ENCODE peak calls at places on chromosomes 2 and 18, in five cellular contexts. X is Caco-2, F is SK-N-SH, H is PC-9, Q is GM23338. I is an unnamed sample.

GRCh38 chr18:2326999-2327398 is 244.3 kb downstream of the METTL4 start:
- DNase-seq in X (no peak), F (no peak), H (no peak), Q (no peak), I (no peak)

GRCh38 chr2:145591109-145591809 is 1071.3 kb upstream of the ZEB2 start:
- DNase-seq in X (no peak), F (no peak), H (no peak), Q (no peak), I (no peak)

GRCh38 chr2:235747868-235748144 is 254.0 kb downstream of the AGAP1 start:
- DNase-seq in X (no peak), F (no peak), H (peak), Q (no peak), I (no peak)

GRCh38 chr2:113178891-113179290 is 5.1 kb downstream of the PSD4 start:
- DNase-seq in X (no peak), F (no peak), H (no peak), Q (no peak), I (no peak)

GRCh38 chr2:216583606-216584005 is 49.6 kb upstream of the IGFBP2 start:
- DNase-seq in X (no peak), F (no peak), H (no peak), Q (no peak), I (no peak)

GRCh38 chr2:63981702-63982103 is 37.5 kb downstream of the VPS54 start:
- DNase-seq in X (no peak), F (no peak), H (no peak), Q (no peak), I (no peak)

GRCh38 chr18:34120294-34120693 is 104.4 kb downstream of the NOL4 start:
- DNase-seq in X (no peak), F (no peak), H (no peak), Q (no peak), I (no peak)

GRCh38 chr2:220226541-220226940 is 599.1 kb downstream of the SLC4A3 start:
- DNase-seq in X (no peak), F (no peak), H (no peak), Q (no peak), I (no peak)

GRCh38 chr2:46311651-46312223 is 14.5 kb downstream of the EPAS1 start:
- DNase-seq in X (no peak), F (no peak), H (no peak), Q (no peak), I (no peak)

GRCh38 chr2:36568533-36569246 is 29.3 kb downstream of the FEZ2 start:
- DNase-seq in X (no peak), F (no peak), H (no peak), Q (peak), I (no peak)

GRCh38 chr2:74457549-74458131 is 598 bp upstream of the WBP1 start:
- DNase-seq in X (peak), F (peak), H (no peak), Q (peak), I (peak)

GRCh38 chr2:24412812-24413211 is 52.5 kb upstream of the ITSN2 start:
- DNase-seq in X (no peak), F (no peak), H (no peak), Q (no peak), I (no peak)

GRCh38 chr2:127153691-127154158 is 46.8 kb upstream of the BIN1 start:
- DNase-seq in X (no peak), F (no peak), H (peak), Q (no peak), I (no peak)

GRCh38 chr2:188189356-188189755 is 102.3 kb upstream of the GULP1 start:
- DNase-seq in X (no peak), F (no peak), H (no peak), Q (no peak), I (no peak)

GRCh38 chr2:40127890-40128548 is 323.9 kb downstream of the SLC8A1 start:
- DNase-seq in X (no peak), F (no peak), H (no peak), Q (no peak), I (no peak)

GRCh38 chr2:172172513-172173217 is 70.0 kb upstream of the DLX2 start:
- DNase-seq in X (peak), F (peak), H (peak), Q (peak), I (no peak)

GRCh38 chr2:24850944-24851343 is 57.7 kb downstream of the CENPO start:
- DNase-seq in X (no peak), F (no peak), H (no peak), Q (no peak), I (no peak)

GRCh38 chr18:46220116-46220515 is 115.9 kb downstream of the HAUS1 start:
- DNase-seq in X (no peak), F (no peak), H (no peak), Q (no peak), I (no peak)

GRCh38 chr2:154697422-154698237 is 865 bp upstream of the KCNJ3 start:
- DNase-seq in X (no peak), F (peak), H (peak), Q (peak), I (no peak)

DNA sequence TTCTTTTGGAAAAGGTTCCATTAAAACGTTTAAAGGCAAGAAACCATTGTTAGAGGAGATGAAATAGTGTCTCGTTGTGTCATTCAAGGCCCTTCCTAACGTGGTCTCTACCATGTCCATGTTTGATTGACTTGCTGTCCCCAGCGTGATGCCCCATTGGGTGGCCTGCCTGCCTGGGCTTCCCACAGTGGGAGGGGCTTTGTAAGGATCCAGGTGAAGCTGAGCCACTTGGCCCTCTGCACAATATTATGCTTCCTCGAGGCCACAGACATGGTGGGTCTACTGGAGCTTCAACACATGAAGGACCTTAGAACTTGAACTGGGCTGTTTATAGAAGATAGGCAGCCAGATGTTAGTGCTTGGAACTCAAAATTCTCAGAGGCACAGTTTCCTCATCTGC is 235.3 kb downstream of the FHOD3 start:
- DNase-seq in X (no peak), F (no peak), H (no peak), Q (no peak), I (no peak)
- H3K4me3 ChIP-seq in X (no peak), F (no peak), H (no peak), Q (no peak), I (no peak)

GRCh38 chr18:73691624-73692023 is 456.0 kb downstream of the FBXO15 start:
- DNase-seq in X (no peak), F (no peak), H (no peak), Q (no peak), I (no peak)

GRCh38 chr18:73688851-73689659 is 458.6 kb downstream of the FBXO15 start:
- DNase-seq in X (no peak), F (no peak), H (no peak), Q (peak), I (no peak)

GRCh38 chr18:73691118-73691517 is 456.5 kb downstream of the FBXO15 start:
- DNase-seq in X (no peak), F (no peak), H (no peak), Q (no peak), I (no peak)

GRCh38 chr18:73688161-73688560 is 459.5 kb downstream of the FBXO15 start:
- DNase-seq in X (no peak), F (no peak), H (no peak), Q (no peak), I (no peak)

GRCh38 chr18:73690222-73690621 is 457.4 kb downstream of the FBXO15 start:
- DNase-seq in X (no peak), F (no peak), H (no peak), Q (peak), I (no peak)
- H3K4me3 ChIP-seq in X (no peak), F (peak), H (no peak), Q (no peak), I (no peak)

DNA sequence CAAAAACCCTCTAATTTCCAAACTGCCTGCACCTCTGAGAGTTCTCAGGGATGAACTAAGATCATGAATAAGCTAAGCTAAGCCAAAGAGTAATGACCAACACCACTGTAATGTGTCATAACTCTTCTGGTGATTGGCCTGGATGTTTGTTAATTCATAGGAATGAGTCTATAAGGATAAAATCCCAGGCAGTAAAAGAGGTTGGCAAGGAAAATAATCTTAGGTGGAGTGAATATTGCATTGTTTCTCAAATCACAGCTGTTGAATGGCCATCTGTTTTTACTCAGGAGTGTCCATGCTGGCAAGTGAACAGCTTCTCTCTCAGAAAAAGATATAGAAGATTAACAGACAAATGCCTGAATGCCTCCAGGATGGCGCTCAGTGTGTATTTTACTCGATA is 60.8 kb upstream of the GLS start:
- DNase-seq in X (no peak), F (peak), H (no peak), Q (no peak), I (no peak)
- H3K4me3 ChIP-seq in X (no peak), F (no peak), H (no peak), Q (no peak), I (no peak)

GRCh38 chr2:177149155-177149503 is 63.5 kb upstream of the HNRNPA3 start:
- DNase-seq in X (no peak), F (no peak), H (no peak), Q (no peak), I (no peak)
- H3K4me3 ChIP-seq in X (no peak), F (peak), H (peak), Q (no peak), I (no peak)

GRCh38 chr18:13465126-13465446 is 246.5 kb downstream of the LDLRAD4 start:
- DNase-seq in X (no peak), F (no peak), H (no peak), Q (no peak), I (no peak)
- H3K4me3 ChIP-seq in X (no peak), F (no peak), H (no peak), Q (no peak), I (peak)

DNA sequence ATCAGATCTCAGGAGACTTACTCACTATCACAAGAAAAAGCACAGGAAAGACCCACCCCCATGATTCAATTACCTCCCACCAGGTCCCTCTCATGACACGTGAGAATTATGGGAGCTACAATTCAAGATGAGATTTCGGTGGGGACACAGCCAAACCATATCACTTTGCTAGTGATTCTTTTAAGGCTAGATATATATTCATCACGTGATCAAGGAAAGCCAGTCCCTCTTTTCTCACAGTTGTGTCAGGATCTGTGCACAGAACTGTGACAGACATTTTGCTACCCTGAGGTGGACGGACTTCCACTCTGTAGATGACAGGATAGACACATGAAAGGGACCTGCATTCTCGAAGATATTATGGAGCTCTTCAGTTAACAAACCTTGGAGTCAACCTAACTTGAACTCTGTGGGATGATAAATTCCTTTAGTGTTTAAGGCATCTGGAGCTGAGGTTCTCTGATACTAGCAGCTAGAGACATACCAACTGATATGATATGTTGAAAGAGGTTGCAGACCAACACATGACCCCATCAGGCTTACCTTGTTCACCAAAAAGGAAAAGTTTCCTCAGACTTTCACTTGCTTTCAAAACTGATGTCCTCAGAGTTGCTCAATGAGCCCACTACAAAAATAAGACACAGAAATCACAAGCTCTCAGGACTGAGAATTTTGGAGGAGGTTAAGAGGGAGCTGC is 66.3 kb upstream of the SCG2 start:
- DNase-seq in X (no peak), F (no peak), H (no peak), Q (no peak), I (no peak)
- H3K4me3 ChIP-seq in X (no peak), F (no peak), H (no peak), Q (no peak), I (no peak)

GRCh38 chr2:80304522-80304878 is at the start of gene LRRTM1:
- DNase-seq in X (peak), F (peak), H (no peak), Q (peak), I (no peak)
- H3K4me3 ChIP-seq in X (peak), F (peak), H (no peak), Q (peak), I (no peak)

DNA sequence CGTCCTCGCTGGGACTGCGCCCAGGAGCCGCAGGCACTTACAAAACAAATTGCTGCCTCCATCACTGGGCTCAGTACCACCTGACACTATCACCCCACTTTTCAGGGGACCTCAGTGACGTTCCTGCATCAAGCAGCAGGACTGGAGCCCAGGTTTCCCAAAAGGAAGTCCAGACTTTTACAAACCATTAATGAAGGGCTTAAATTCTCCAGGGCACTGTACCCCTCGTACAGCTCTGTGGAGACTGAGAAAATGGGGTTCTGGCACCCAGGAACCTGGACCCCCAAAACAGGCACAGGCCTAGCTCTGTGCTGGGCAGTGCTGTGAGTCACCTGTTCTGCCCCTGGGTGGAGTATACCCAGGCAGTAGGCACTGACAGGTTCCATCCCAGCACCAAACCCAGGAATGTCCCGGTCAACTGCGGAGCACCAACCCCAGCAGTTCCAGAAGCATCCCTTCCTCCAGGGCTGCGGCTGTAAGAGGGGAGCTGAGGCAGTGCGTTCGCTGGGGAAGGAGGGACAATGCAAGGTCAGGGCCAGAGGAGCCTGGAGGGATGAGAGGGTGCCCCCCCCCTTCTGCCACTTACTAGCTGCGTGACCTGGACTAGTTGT is 24.6 kb upstream of the NOTO start:
- DNase-seq in X (no peak), F (peak), H (no peak), Q (peak), I (no peak)
- H3K4me3 ChIP-seq in X (no peak), F (peak), H (peak), Q (peak), I (peak)

DNA sequence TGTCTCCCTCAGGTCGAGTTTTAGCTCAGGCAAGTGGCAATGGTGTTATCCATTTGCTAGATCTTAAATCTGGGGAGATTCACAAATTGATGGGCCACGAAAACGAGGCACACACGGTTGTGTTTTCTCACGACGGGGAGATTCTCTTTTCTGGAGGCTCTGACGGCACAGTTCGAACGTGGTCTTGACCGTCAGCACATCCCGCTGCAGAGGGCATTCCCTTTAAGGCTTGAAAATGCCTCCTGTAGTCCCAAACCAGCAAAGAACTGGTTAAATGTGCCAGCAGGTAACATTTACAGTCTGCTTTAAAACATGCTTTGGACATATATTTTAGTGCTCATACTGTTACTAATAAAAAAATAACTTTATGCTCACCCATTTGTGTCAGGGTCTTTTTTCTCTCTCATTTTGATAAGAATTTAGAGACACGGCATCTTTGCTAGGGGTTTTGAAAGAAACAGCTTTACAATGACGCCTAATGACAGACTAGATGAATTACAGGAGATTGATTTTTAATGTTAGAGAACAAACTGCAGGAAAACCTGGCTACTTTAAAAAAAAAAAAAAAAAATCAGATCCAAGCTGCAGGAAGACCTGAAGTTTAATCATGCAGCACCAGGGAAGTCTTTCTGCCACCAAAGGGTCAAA is 602 bp upstream of the VWC2L start:
- DNase-seq in X (no peak), F (peak), H (no peak), Q (peak), I (no peak)
- H3K4me3 ChIP-seq in X (no peak), F (no peak), H (no peak), Q (no peak), I (no peak)

GRCh38 chr2:241904011-241904718 is 34.6 kb downstream of the RTP5 start:
- DNase-seq in X (no peak), F (no peak), H (no peak), Q (no peak), I (no peak)

GRCh38 chr2:241903121-241904010 is 33.8 kb downstream of the RTP5 start:
- DNase-seq in X (no peak), F (no peak), H (no peak), Q (no peak), I (no peak)

GRCh38 chr2:241904791-241905710 is 35.5 kb downstream of the RTP5 start:
- DNase-seq in X (no peak), F (no peak), H (no peak), Q (no peak), I (no peak)

GRCh38 chr2:241907171-241907570 is 37.6 kb downstream of the RTP5 start:
- DNase-seq in X (no peak), F (no peak), H (no peak), Q (no peak), I (no peak)

DNA sequence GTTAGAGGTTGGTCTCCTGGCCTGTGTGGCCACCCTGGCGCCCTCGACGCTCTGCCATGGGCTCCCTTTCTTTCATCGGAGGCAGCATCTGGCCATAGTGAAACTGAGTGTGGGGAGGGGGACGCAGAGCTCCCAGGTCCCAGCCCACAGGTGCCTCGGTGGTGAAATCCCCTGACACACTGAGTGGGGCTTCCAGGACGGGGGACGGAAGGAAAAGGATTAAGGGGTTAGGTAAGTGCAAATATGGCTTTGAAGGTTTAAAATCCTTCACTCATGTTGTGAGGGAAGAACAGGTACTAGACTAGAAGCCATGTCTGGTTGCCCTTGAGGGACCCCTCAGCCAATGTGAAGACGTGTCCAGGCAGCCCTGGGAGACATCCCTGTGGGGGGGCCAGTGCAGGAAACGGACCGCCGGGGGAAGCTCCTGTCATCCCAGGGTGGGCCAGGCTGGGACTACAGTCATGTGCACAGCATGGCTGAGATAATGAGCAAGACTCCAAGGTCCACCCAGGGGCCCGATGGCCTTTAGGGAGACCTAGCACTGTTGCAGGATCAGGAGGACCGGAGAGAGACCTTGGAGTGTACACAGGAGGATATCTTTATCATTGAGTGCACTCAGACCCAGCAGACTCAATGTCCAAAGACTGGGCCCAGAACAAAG is 36.3 kb downstream of the RTP5 start:
- DNase-seq in X (no peak), F (no peak), H (no peak), Q (no peak), I (no peak)
- H3K4me3 ChIP-seq in X (no peak), F (no peak), H (no peak), Q (no peak), I (no peak)